ENCODE peak calls at places on chromosomes 4 and X, in ten cellular contexts. One of them, this sample, is unnamed.

GRCh38 chrX:129622757-129623301 is 31.9 kb downstream of the APLN start:
- DNase-seq in lower leg skin: no peak
- DNase-seq in endodermal cell: peak
- DNase-seq in NB4: no peak
- DNase-seq in PC-9: peak
- DNase-seq in HCT116: no peak
- DNase-seq in CD4-positive, alpha-beta T cell: no peak
- DNase-seq in activated CD8-positive, alpha-beta T cell treated with anti-CD3 and anti-CD28 coated beads for 36 hours: no peak
- DNase-seq in bronchial epithelial cell: peak
- DNase-seq in GM10248: no peak
- DNase-seq in this sample: no peak

GRCh38 chr4:97720869-97721432 is 422.3 kb downstream of the STPG2 start:
- DNase-seq in lower leg skin: no peak
- DNase-seq in endodermal cell: no peak
- DNase-seq in NB4: peak
- DNase-seq in PC-9: no peak
- DNase-seq in HCT116: peak
- DNase-seq in CD4-positive, alpha-beta T cell: no peak
- DNase-seq in activated CD8-positive, alpha-beta T cell treated with anti-CD3 and anti-CD28 coated beads for 36 hours: no peak
- DNase-seq in bronchial epithelial cell: peak
- DNase-seq in GM10248: no peak
- DNase-seq in this sample: no peak

GRCh38 chr4:107824367-107825071 is at the start of gene SGMS2:
- DNase-seq in lower leg skin: peak
- DNase-seq in endodermal cell: peak
- DNase-seq in NB4: peak
- DNase-seq in PC-9: peak
- DNase-seq in HCT116: peak
- DNase-seq in CD4-positive, alpha-beta T cell: no peak
- DNase-seq in activated CD8-positive, alpha-beta T cell treated with anti-CD3 and anti-CD28 coated beads for 36 hours: peak
- DNase-seq in bronchial epithelial cell: peak
- DNase-seq in GM10248: peak
- DNase-seq in this sample: peak

GRCh38 chr4:2301221-2301642 is 39.3 kb upstream of the MXD4 start:
- DNase-seq in lower leg skin: no peak
- DNase-seq in endodermal cell: no peak
- DNase-seq in NB4: no peak
- DNase-seq in PC-9: no peak
- DNase-seq in HCT116: no peak
- DNase-seq in CD4-positive, alpha-beta T cell: no peak
- DNase-seq in activated CD8-positive, alpha-beta T cell treated with anti-CD3 and anti-CD28 coated beads for 36 hours: no peak
- DNase-seq in bronchial epithelial cell: no peak
- DNase-seq in GM10248: no peak
- DNase-seq in this sample: no peak

GRCh38 chrX:41596586-41596985 is 92.2 kb upstream of the GPR34 start:
- DNase-seq in lower leg skin: no peak
- DNase-seq in endodermal cell: no peak
- DNase-seq in NB4: no peak
- DNase-seq in PC-9: no peak
- DNase-seq in HCT116: no peak
- DNase-seq in CD4-positive, alpha-beta T cell: no peak
- DNase-seq in activated CD8-positive, alpha-beta T cell treated with anti-CD3 and anti-CD28 coated beads for 36 hours: peak
- DNase-seq in bronchial epithelial cell: peak
- DNase-seq in GM10248: peak
- DNase-seq in this sample: peak

GRCh38 chr4:61714387-61714890 is 514.3 kb downstream of the ADGRL3 start:
- DNase-seq in lower leg skin: no peak
- DNase-seq in endodermal cell: no peak
- DNase-seq in NB4: no peak
- DNase-seq in PC-9: no peak
- DNase-seq in HCT116: no peak
- DNase-seq in CD4-positive, alpha-beta T cell: no peak
- DNase-seq in activated CD8-positive, alpha-beta T cell treated with anti-CD3 and anti-CD28 coated beads for 36 hours: no peak
- DNase-seq in bronchial epithelial cell: no peak
- DNase-seq in GM10248: no peak
- DNase-seq in this sample: no peak

GRCh38 chrX:16023790-16024734 is 99.3 kb upstream of the GRPR start:
- DNase-seq in lower leg skin: no peak
- DNase-seq in endodermal cell: no peak
- DNase-seq in NB4: no peak
- DNase-seq in PC-9: peak
- DNase-seq in HCT116: peak
- DNase-seq in CD4-positive, alpha-beta T cell: no peak
- DNase-seq in activated CD8-positive, alpha-beta T cell treated with anti-CD3 and anti-CD28 coated beads for 36 hours: peak
- DNase-seq in bronchial epithelial cell: peak
- DNase-seq in GM10248: peak
- DNase-seq in this sample: peak

GRCh38 chr4:38603652-38604051 is 60.3 kb upstream of the KLF3 start:
- DNase-seq in lower leg skin: no peak
- DNase-seq in endodermal cell: no peak
- DNase-seq in NB4: no peak
- DNase-seq in PC-9: no peak
- DNase-seq in HCT116: no peak
- DNase-seq in CD4-positive, alpha-beta T cell: no peak
- DNase-seq in activated CD8-positive, alpha-beta T cell treated with anti-CD3 and anti-CD28 coated beads for 36 hours: no peak
- DNase-seq in bronchial epithelial cell: no peak
- DNase-seq in GM10248: no peak
- DNase-seq in this sample: no peak

GRCh38 chr4:189221691-189222090 is 719.0 kb upstream of the FRG1 start:
- DNase-seq in lower leg skin: no peak
- DNase-seq in endodermal cell: no peak
- DNase-seq in NB4: no peak
- DNase-seq in PC-9: no peak
- DNase-seq in HCT116: no peak
- DNase-seq in CD4-positive, alpha-beta T cell: no peak
- DNase-seq in activated CD8-positive, alpha-beta T cell treated with anti-CD3 and anti-CD28 coated beads for 36 hours: no peak
- DNase-seq in bronchial epithelial cell: no peak
- DNase-seq in GM10248: no peak
- DNase-seq in this sample: no peak

GRCh38 chr4:42501624-42502401 is 104.5 kb downstream of the SHISA3 start:
- DNase-seq in lower leg skin: no peak
- DNase-seq in endodermal cell: peak
- DNase-seq in NB4: no peak
- DNase-seq in PC-9: no peak
- DNase-seq in HCT116: no peak
- DNase-seq in CD4-positive, alpha-beta T cell: no peak
- DNase-seq in activated CD8-positive, alpha-beta T cell treated with anti-CD3 and anti-CD28 coated beads for 36 hours: no peak
- DNase-seq in bronchial epithelial cell: no peak
- DNase-seq in GM10248: no peak
- DNase-seq in this sample: no peak

GRCh38 chr4:145731026-145731425 is 51.1 kb downstream of the C4orf51 start:
- DNase-seq in lower leg skin: no peak
- DNase-seq in endodermal cell: no peak
- DNase-seq in NB4: no peak
- DNase-seq in PC-9: no peak
- DNase-seq in HCT116: no peak
- DNase-seq in CD4-positive, alpha-beta T cell: no peak
- DNase-seq in activated CD8-positive, alpha-beta T cell treated with anti-CD3 and anti-CD28 coated beads for 36 hours: no peak
- DNase-seq in bronchial epithelial cell: no peak
- DNase-seq in GM10248: no peak
- DNase-seq in this sample: no peak

GRCh38 chr4:111957992-111958391 is 187.3 kb upstream of the FAM241A start:
- DNase-seq in lower leg skin: no peak
- DNase-seq in endodermal cell: no peak
- DNase-seq in NB4: no peak
- DNase-seq in PC-9: no peak
- DNase-seq in HCT116: no peak
- DNase-seq in CD4-positive, alpha-beta T cell: no peak
- DNase-seq in activated CD8-positive, alpha-beta T cell treated with anti-CD3 and anti-CD28 coated beads for 36 hours: no peak
- DNase-seq in bronchial epithelial cell: no peak
- DNase-seq in GM10248: no peak
- DNase-seq in this sample: no peak

GRCh38 chrX:10077425-10078188 is 79.2 kb upstream of the CLCN4 start:
- DNase-seq in lower leg skin: no peak
- DNase-seq in endodermal cell: no peak
- DNase-seq in NB4: no peak
- DNase-seq in PC-9: no peak
- DNase-seq in HCT116: no peak
- DNase-seq in CD4-positive, alpha-beta T cell: no peak
- DNase-seq in activated CD8-positive, alpha-beta T cell treated with anti-CD3 and anti-CD28 coated beads for 36 hours: peak
- DNase-seq in bronchial epithelial cell: peak
- DNase-seq in GM10248: no peak
- DNase-seq in this sample: no peak

GRCh38 chr4:187903700-187904099 is 91.9 kb upstream of the ZFP42 start:
- DNase-seq in lower leg skin: no peak
- DNase-seq in endodermal cell: no peak
- DNase-seq in NB4: no peak
- DNase-seq in PC-9: no peak
- DNase-seq in HCT116: no peak
- DNase-seq in CD4-positive, alpha-beta T cell: no peak
- DNase-seq in activated CD8-positive, alpha-beta T cell treated with anti-CD3 and anti-CD28 coated beads for 36 hours: no peak
- DNase-seq in bronchial epithelial cell: no peak
- DNase-seq in GM10248: no peak
- DNase-seq in this sample: no peak

GRCh38 chr4:173293663-173294062 is 40.5 kb downstream of the HMGB2 start:
- DNase-seq in lower leg skin: no peak
- DNase-seq in endodermal cell: no peak
- DNase-seq in NB4: no peak
- DNase-seq in PC-9: no peak
- DNase-seq in HCT116: no peak
- DNase-seq in CD4-positive, alpha-beta T cell: no peak
- DNase-seq in activated CD8-positive, alpha-beta T cell treated with anti-CD3 and anti-CD28 coated beads for 36 hours: no peak
- DNase-seq in bronchial epithelial cell: peak
- DNase-seq in GM10248: no peak
- DNase-seq in this sample: no peak

GRCh38 chr4:174154455-174154854 is 129.0 kb downstream of the FBXO8 start:
- DNase-seq in lower leg skin: no peak
- DNase-seq in endodermal cell: no peak
- DNase-seq in NB4: no peak
- DNase-seq in PC-9: no peak
- DNase-seq in HCT116: no peak
- DNase-seq in CD4-positive, alpha-beta T cell: no peak
- DNase-seq in activated CD8-positive, alpha-beta T cell treated with anti-CD3 and anti-CD28 coated beads for 36 hours: no peak
- DNase-seq in bronchial epithelial cell: peak
- DNase-seq in GM10248: no peak
- DNase-seq in this sample: no peak

DNA sequence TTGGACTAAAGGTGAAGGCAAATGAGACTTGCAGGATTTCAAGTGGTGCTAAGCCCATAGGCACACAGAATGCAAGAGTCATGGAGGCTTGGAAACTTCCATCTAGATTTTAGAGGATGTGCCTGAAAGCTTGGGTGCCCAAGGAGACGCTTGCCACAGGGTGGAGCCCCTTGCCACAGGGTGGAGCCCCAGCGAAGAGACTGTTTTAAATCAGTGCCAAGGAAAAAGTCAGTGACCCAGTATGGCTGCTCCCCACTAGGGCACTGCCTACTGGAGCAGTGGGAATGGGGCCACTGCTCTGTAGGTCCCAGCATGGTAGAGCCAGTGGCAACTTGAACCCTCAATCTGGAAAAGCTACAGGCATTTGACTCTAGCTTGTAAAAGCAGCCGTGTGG is 794.2 kb upstream of the LCORL start:
- DNase-seq in lower leg skin: no peak
- DNase-seq in endodermal cell: no peak
- DNase-seq in NB4: no peak
- DNase-seq in PC-9: no peak
- DNase-seq in HCT116: no peak
- DNase-seq in CD4-positive, alpha-beta T cell: no peak
- DNase-seq in activated CD8-positive, alpha-beta T cell treated with anti-CD3 and anti-CD28 coated beads for 36 hours: no peak
- DNase-seq in bronchial epithelial cell: no peak
- DNase-seq in GM10248: no peak
- DNase-seq in this sample: no peak
- TF ChIP-seq CTCF in lower leg skin: no peak
- TF ChIP-seq CTCF in endodermal cell: no peak
- TF ChIP-seq CTCF in NB4: peak
- TF ChIP-seq CTCF in PC-9: no peak
- TF ChIP-seq CTCF in HCT116: peak
- TF ChIP-seq CTCF in CD4-positive, alpha-beta T cell: no peak
- TF ChIP-seq CTCF in activated CD8-positive, alpha-beta T cell treated with anti-CD3 and anti-CD28 coated beads for 36 hours: no peak
- TF ChIP-seq CTCF in bronchial epithelial cell: no peak
- TF ChIP-seq CTCF in GM10248: no peak
- TF ChIP-seq CTCF in this sample: no peak

DNA sequence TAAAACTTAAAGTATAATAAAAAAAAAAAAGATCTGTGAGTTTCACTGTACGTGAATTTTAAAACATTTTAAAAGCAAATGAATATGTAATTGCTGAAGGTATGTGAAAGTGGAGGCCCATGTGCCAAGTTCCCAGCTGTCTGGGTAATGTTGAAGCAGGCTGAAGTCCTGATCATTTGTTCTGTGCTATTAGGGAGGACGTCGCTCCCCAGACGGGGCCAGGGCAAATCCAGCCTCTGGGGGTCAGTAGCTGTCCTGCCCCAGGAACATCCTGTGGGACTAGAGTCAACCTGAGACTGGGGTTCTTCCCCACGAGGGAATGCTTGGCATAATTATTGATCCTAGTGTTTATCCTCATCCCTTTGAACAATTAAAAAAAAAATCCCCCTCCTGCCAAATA is 48.8 kb downstream of the PDE5A start:
- DNase-seq in lower leg skin: no peak
- DNase-seq in endodermal cell: no peak
- DNase-seq in NB4: no peak
- DNase-seq in PC-9: no peak
- DNase-seq in HCT116: no peak
- DNase-seq in CD4-positive, alpha-beta T cell: no peak
- DNase-seq in activated CD8-positive, alpha-beta T cell treated with anti-CD3 and anti-CD28 coated beads for 36 hours: no peak
- DNase-seq in bronchial epithelial cell: no peak
- DNase-seq in GM10248: no peak
- DNase-seq in this sample: no peak
- TF ChIP-seq CTCF in lower leg skin: no peak
- TF ChIP-seq CTCF in endodermal cell: no peak
- TF ChIP-seq CTCF in NB4: no peak
- TF ChIP-seq CTCF in PC-9: no peak
- TF ChIP-seq CTCF in HCT116: no peak
- TF ChIP-seq CTCF in CD4-positive, alpha-beta T cell: no peak
- TF ChIP-seq CTCF in activated CD8-positive, alpha-beta T cell treated with anti-CD3 and anti-CD28 coated beads for 36 hours: no peak
- TF ChIP-seq CTCF in bronchial epithelial cell: no peak
- TF ChIP-seq CTCF in GM10248: no peak
- TF ChIP-seq CTCF in this sample: no peak

GRCh38 chrX:23616361-23616760 is 50.9 kb upstream of the PRDX4 start:
- DNase-seq in lower leg skin: no peak
- DNase-seq in endodermal cell: no peak
- DNase-seq in NB4: peak
- DNase-seq in PC-9: no peak
- DNase-seq in HCT116: no peak
- DNase-seq in CD4-positive, alpha-beta T cell: no peak
- DNase-seq in activated CD8-positive, alpha-beta T cell treated with anti-CD3 and anti-CD28 coated beads for 36 hours: no peak
- DNase-seq in bronchial epithelial cell: peak
- DNase-seq in GM10248: no peak
- DNase-seq in this sample: peak
- TF ChIP-seq CTCF in lower leg skin: no peak
- TF ChIP-seq CTCF in endodermal cell: peak
- TF ChIP-seq CTCF in NB4: peak
- TF ChIP-seq CTCF in PC-9: peak
- TF ChIP-seq CTCF in HCT116: peak
- TF ChIP-seq CTCF in CD4-positive, alpha-beta T cell: peak
- TF ChIP-seq CTCF in activated CD8-positive, alpha-beta T cell treated with anti-CD3 and anti-CD28 coated beads for 36 hours: peak
- TF ChIP-seq CTCF in bronchial epithelial cell: peak
- TF ChIP-seq CTCF in GM10248: peak
- TF ChIP-seq CTCF in this sample: no peak

DNA sequence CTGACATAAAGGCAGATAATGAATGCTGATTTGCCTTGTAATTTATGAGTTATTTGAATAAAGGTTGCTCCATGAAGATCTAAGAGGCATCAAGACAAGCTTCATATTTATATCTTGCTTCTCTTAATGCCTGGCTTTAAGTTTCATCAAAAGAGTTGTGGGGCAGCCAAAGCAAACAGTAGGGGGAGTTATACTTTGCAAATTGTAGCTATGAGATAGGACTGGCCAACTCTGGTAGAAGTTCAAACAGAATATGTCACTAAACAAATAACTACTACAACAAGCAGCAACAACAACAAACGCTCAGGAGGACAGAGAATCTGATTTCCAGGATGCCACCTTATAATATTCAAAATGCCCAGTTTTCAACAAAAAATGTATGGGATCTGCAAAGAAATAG is 69.1 kb upstream of the PLAC1 start:
- DNase-seq in lower leg skin: no peak
- DNase-seq in endodermal cell: no peak
- DNase-seq in NB4: peak
- DNase-seq in PC-9: no peak
- DNase-seq in HCT116: no peak
- DNase-seq in CD4-positive, alpha-beta T cell: no peak
- DNase-seq in activated CD8-positive, alpha-beta T cell treated with anti-CD3 and anti-CD28 coated beads for 36 hours: no peak
- DNase-seq in bronchial epithelial cell: peak
- DNase-seq in GM10248: no peak
- DNase-seq in this sample: no peak
- TF ChIP-seq CTCF in lower leg skin: no peak
- TF ChIP-seq CTCF in endodermal cell: peak
- TF ChIP-seq CTCF in NB4: peak
- TF ChIP-seq CTCF in PC-9: peak
- TF ChIP-seq CTCF in HCT116: peak
- TF ChIP-seq CTCF in CD4-positive, alpha-beta T cell: no peak
- TF ChIP-seq CTCF in activated CD8-positive, alpha-beta T cell treated with anti-CD3 and anti-CD28 coated beads for 36 hours: no peak
- TF ChIP-seq CTCF in bronchial epithelial cell: peak
- TF ChIP-seq CTCF in GM10248: no peak
- TF ChIP-seq CTCF in this sample: no peak

This sample was measured in GM13976.